ENCODE peak calls at places on chromosomes 16 and 17, in eight cellular contexts. S is heart right ventricle; M is stimulated activated CD4-positive, alpha-beta T cell treated with anti-CD3 and anti-CD28 coated beads, Interleukin-15, amount 100 ng/mL, for 24 hours; K is smooth muscle cell of the brain vasculature; F is naive thymus-derived CD8-positive, alpha-beta T cell; T is NCI-H1436; C is Karpas-422; H is foreskin melanocyte. N is an unnamed sample.

GRCh38 chr16:629289-630023 is 1.3 kb upstream of the WFIKKN1 start:
- DNase-seq in S (no peak), M (no peak), K (no peak), F (no peak), T (no peak), C (no peak), H (no peak), N (no peak)

GRCh38 chr16:85276741-85277140 is 164.5 kb upstream of the CIBAR2 start:
- DNase-seq in S (no peak), M (no peak), K (no peak), F (no peak), T (no peak), C (no peak), H (no peak), N (no peak)

GRCh38 chr17:41868568-41868967 is 3.3 kb upstream of the KLHL11 start:
- DNase-seq in S (no peak), M (peak; percentile 14), K (no peak), F (no peak), T (no peak), C (no peak), H (peak; percentile 59), N (no peak)

GRCh38 chr17:49687878-49688491 is 10.1 kb upstream of the SPOP start:
- DNase-seq in S (no peak), M (no peak), K (peak; percentile 12), F (no peak), T (no peak), C (no peak), H (no peak), N (no peak)

GRCh38 chr16:79698341-79698753 is 97.8 kb upstream of the MAF start:
- DNase-seq in S (peak; percentile 35), M (no peak), K (peak; percentile 65), F (no peak), T (no peak), C (no peak), H (no peak), N (no peak)

GRCh38 chr17:37399404-37399803 is 7.2 kb downstream of the ACACA start:
- DNase-seq in S (no peak), M (no peak), K (no peak), F (no peak), T (no peak), C (no peak), H (no peak), N (no peak)

GRCh38 chr16:49492090-49492801 is 118.6 kb downstream of the C16orf78 start:
- DNase-seq in S (peak; percentile 63), M (peak; percentile 62), K (no peak), F (no peak), T (no peak), C (peak; percentile 69), H (no peak), N (no peak)

GRCh38 chr17:56325561-56325960 is 172.3 kb downstream of the ANKFN1 start:
- DNase-seq in S (no peak), M (no peak), K (no peak), F (no peak), T (no peak), C (no peak), H (no peak), N (no peak)

GRCh38 chr16:70695351-70696070 is 9.7 kb upstream of the MTSS2 start:
- DNase-seq in S (peak; percentile 73), M (no peak), K (no peak), F (no peak), T (no peak), C (no peak), H (no peak), N (no peak)

GRCh38 chr17:6710317-6710716 is 2.9 kb downstream of the SLC13A5 start:
- DNase-seq in S (no peak), M (no peak), K (no peak), F (no peak), T (no peak), C (no peak), H (no peak), N (no peak)

GRCh38 chr16:87487361-87487924 is 5.4 kb downstream of the ZCCHC14 start:
- DNase-seq in S (peak; percentile 48), M (peak; percentile 34), K (no peak), F (no peak), T (peak; percentile 40), C (no peak), H (peak; percentile 64), N (no peak)

GRCh38 chr16:89200124-89200849 is at the start of gene SLC22A31:
- DNase-seq in S (no peak), M (peak; percentile 26), K (no peak), F (no peak), T (no peak), C (no peak), H (no peak), N (no peak)

GRCh38 chr17:76268015-76268749 is 3.0 kb downstream of the UBALD2 start:
- DNase-seq in S (peak; percentile 78), M (peak; percentile 87), K (no peak), F (peak; percentile 57), T (no peak), C (peak; percentile 70), H (peak; percentile 88), N (peak; percentile 75)

GRCh38 chr17:61421460-61421859 is 21.8 kb downstream of the TBX2 start:
- DNase-seq in S (no peak), M (no peak), K (no peak), F (no peak), T (no peak), C (no peak), H (no peak), N (no peak)

GRCh38 chr16:30786115-30786935 is 680 bp downstream of the ZNF629 start:
- DNase-seq in S (peak; percentile 52), M (peak; percentile 41), K (no peak), F (no peak), T (no peak), C (no peak), H (peak; percentile 32), N (no peak)

GRCh38 chr16:22008215-22009142 is 568 bp downstream of the MOSMO start:
- DNase-seq in S (peak; percentile 40), M (peak; percentile 42), K (no peak), F (no peak), T (no peak), C (peak; percentile 60), H (no peak), N (peak; percentile 17)

GRCh38 chr17:41629826-41630670 is 5.7 kb upstream of the KRT17 start:
- DNase-seq in S (no peak), M (no peak), K (no peak), F (no peak), T (no peak), C (no peak), H (no peak), N (no peak)

GRCh38 chr17:11506635-11507034 is 91.6 kb upstream of the DNAH9 start:
- DNase-seq in S (no peak), M (no peak), K (no peak), F (no peak), T (no peak), C (peak; percentile 75), H (no peak), N (no peak)

GRCh38 chr17:47808830-47809480 is 12.6 kb downstream of the OSBPL7 start:
- DNase-seq in S (no peak), M (no peak), K (no peak), F (no peak), T (no peak), C (no peak), H (no peak), N (no peak)

GRCh38 chr17:74569392-74570003 is 2.2 kb upstream of the CD300H start:
- DNase-seq in S (no peak), M (peak; percentile 67), K (peak; percentile 45), F (no peak), T (no peak), C (no peak), H (no peak), N (peak; percentile 9)

GRCh38 chr16:4613636-4614570 is 785 bp downstream of the UBALD1 start:
- DNase-seq in S (peak; percentile 43), M (peak; percentile 60), K (no peak), F (peak; percentile 19), T (no peak), C (peak; percentile 84), H (no peak), N (peak; percentile 48)

GRCh38 chr17:44787271-44787940 is 28.6 kb downstream of the ADAM11 start:
- DNase-seq in S (no peak), M (no peak), K (no peak), F (no peak), T (no peak), C (no peak), H (no peak), N (no peak)

GRCh38 chr17:17108681-17109049 is 66.4 kb downstream of the MPRIP start:
- DNase-seq in S (no peak), M (no peak), K (no peak), F (no peak), T (no peak), C (no peak), H (no peak), N (no peak)

GRCh38 chr16:23952128-23953041 is 116.6 kb downstream of the PRKCB start:
- DNase-seq in S (no peak), M (peak; percentile 54), K (no peak), F (peak; percentile 22), T (no peak), C (no peak), H (peak; percentile 98), N (no peak)

GRCh38 chr16:53501216-53501859 is 1.7 kb downstream of the AKTIP start:
- DNase-seq in S (no peak), M (no peak), K (no peak), F (no peak), T (no peak), C (no peak), H (no peak), N (no peak)

GRCh38 chr16:25707982-25708583 is 16.3 kb downstream of the HS3ST4 start:
- DNase-seq in S (no peak), M (peak; percentile 38), K (no peak), F (no peak), T (no peak), C (peak; percentile 77), H (no peak), N (no peak)

GRCh38 chr17:2215616-2216364 is 87.8 kb downstream of the SMG6 start:
- DNase-seq in S (peak; percentile 72), M (peak; percentile 76), K (no peak), F (peak; percentile 73), T (no peak), C (peak; percentile 91), H (peak; percentile 68), N (peak; percentile 36)

GRCh38 chr17:21275047-21275578 is 9.4 kb upstream of the MAP2K3 start:
- DNase-seq in S (no peak), M (peak; percentile 35), K (no peak), F (no peak), T (no peak), C (no peak), H (no peak), N (no peak)

GRCh38 chr17:76204277-76204676 is 36.0 kb downstream of the RNF157 start:
- DNase-seq in S (no peak), M (no peak), K (peak; percentile 36), F (no peak), T (no peak), C (no peak), H (peak; percentile 25), N (no peak)

GRCh38 chr17:55731586-55732250 is 9.1 kb upstream of the TMEM100 start:
- DNase-seq in S (peak; percentile 65), M (no peak), K (peak; percentile 83), F (no peak), T (no peak), C (no peak), H (peak; percentile 39), N (no peak)

GRCh38 chr17:82985973-82986372 is 93.4 kb upstream of the METRNL start:
- DNase-seq in S (no peak), M (peak; percentile 66), K (no peak), F (peak; percentile 73), T (no peak), C (no peak), H (peak; percentile 12), N (no peak)

GRCh38 chr17:55434721-55435120 is 13.1 kb upstream of the MMD start:
- DNase-seq in S (no peak), M (peak; percentile 27), K (no peak), F (no peak), T (no peak), C (no peak), H (no peak), N (no peak)

N was measured in stimulated activated naive B cell treated with anti-CD40 and anti-IgM and Interleukin-4, amounts not matched to agents 10 μg/mL and 1 μg/mL and 100 μg/mL, for 72 hours.